ENCODE peak calls at places on chromosomes 7 and 10, in five cellular contexts. S is body of pancreas, P is adrenal gland, M is tibial nerve, G is endothelial cell of umbilical vein. A is an unnamed sample.

GRCh38 chr10:70615784-70616511 is 13.4 kb upstream of the PRF1 start:
- DNase-seq in S (no peak), P (no peak), M (no peak), G (no peak), A (no peak)

GRCh38 chr7:22555476-22555875 is 55.5 kb upstream of the STEAP1B start:
- DNase-seq in S (no peak), P (no peak), M (no peak), G (no peak), A (no peak)

GRCh38 chr7:44100458-44101303 is 3.5 kb upstream of the AEBP1 start:
- DNase-seq in S (no peak), P (peak; percentile 50), M (no peak), G (no peak), A (no peak)

GRCh38 chr10:79413196-79413595 is 32.2 kb downstream of the ZCCHC24 start:
- DNase-seq in S (no peak), P (no peak), M (no peak), G (no peak), A (no peak)

GRCh38 chr10:116947838-116948529 is 57.0 kb downstream of the SHTN1 start:
- DNase-seq in S (peak; percentile 19), P (peak; percentile 15), M (no peak), G (peak; percentile 88), A (no peak)

GRCh38 chr7:30755384-30756154 is 3.6 kb downstream of the INMT start:
- DNase-seq in S (peak; percentile 63), P (peak; percentile 63), M (peak; percentile 24), G (no peak), A (no peak)

GRCh38 chr10:122373713-122374112 is 795 bp upstream of the PLEKHA1 start:
- DNase-seq in S (peak; percentile 20), P (no peak), M (no peak), G (no peak), A (peak; percentile 38)

GRCh38 chr10:15348579-15348978 is 22.5 kb downstream of the FAM171A1 start:
- DNase-seq in S (no peak), P (no peak), M (no peak), G (peak; percentile 39), A (no peak)

GRCh38 chr10:56346845-56347415 is 14.1 kb downstream of the ZWINT start:
- DNase-seq in S (no peak), P (no peak), M (no peak), G (peak; percentile 18), A (no peak)

GRCh38 chr7:94509264-94509878 is at the start of gene CASD1:
- DNase-seq in S (peak; percentile 62), P (peak; percentile 78), M (no peak), G (peak; percentile 31), A (peak; percentile 71)

GRCh38 chr7:76327610-76328009 is 25.1 kb downstream of the HSPB1 start:
- DNase-seq in S (no peak), P (no peak), M (no peak), G (peak; percentile 56), A (no peak)

GRCh38 chr10:13299437-13300287 is at the start of gene PHYH:
- DNase-seq in S (peak; percentile 92), P (peak; percentile 95), M (peak; percentile 82), G (peak; percentile 78), A (peak; percentile 97)

GRCh38 chr7:2040201-2040892 is 192.4 kb downstream of the MAD1L1 start:
- DNase-seq in S (no peak), P (no peak), M (no peak), G (no peak), A (no peak)

GRCh38 chr7:112286294-112287086 is 80.0 kb downstream of the ZNF277 start:
- DNase-seq in S (no peak), P (no peak), M (no peak), G (peak; percentile 26), A (no peak)

GRCh38 chr7:107170051-107170661 is 1.4 kb downstream of the HBP1 start:
- DNase-seq in S (no peak), P (no peak), M (no peak), G (no peak), A (no peak)

GRCh38 chr7:107168233-107169119 is at the start of gene HBP1:
- DNase-seq in S (peak; percentile 100), P (peak; percentile 100), M (peak; percentile 100), G (peak; percentile 100), A (peak; percentile 99)

GRCh38 chr7:107167483-107168232 is 1.1 kb upstream of the HBP1 start:
- DNase-seq in S (peak; percentile 75), P (peak; percentile 36), M (peak; percentile 40), G (peak; percentile 89), A (peak; percentile 74)

GRCh38 chr7:107171496-107171895 is 2.7 kb downstream of the HBP1 start:
- DNase-seq in S (no peak), P (no peak), M (no peak), G (no peak), A (no peak)

GRCh38 chr7:107169120-107170050 is 582 bp downstream of the HBP1 start:
- DNase-seq in S (peak; percentile 99), P (peak; percentile 98), M (peak; percentile 95), G (peak; percentile 98), A (peak; percentile 99)
- TF ChIP-seq CTCF in S (peak; percentile 45), P (no peak), M (peak; percentile 16), G (peak; percentile 16), A (no peak)

DNA sequence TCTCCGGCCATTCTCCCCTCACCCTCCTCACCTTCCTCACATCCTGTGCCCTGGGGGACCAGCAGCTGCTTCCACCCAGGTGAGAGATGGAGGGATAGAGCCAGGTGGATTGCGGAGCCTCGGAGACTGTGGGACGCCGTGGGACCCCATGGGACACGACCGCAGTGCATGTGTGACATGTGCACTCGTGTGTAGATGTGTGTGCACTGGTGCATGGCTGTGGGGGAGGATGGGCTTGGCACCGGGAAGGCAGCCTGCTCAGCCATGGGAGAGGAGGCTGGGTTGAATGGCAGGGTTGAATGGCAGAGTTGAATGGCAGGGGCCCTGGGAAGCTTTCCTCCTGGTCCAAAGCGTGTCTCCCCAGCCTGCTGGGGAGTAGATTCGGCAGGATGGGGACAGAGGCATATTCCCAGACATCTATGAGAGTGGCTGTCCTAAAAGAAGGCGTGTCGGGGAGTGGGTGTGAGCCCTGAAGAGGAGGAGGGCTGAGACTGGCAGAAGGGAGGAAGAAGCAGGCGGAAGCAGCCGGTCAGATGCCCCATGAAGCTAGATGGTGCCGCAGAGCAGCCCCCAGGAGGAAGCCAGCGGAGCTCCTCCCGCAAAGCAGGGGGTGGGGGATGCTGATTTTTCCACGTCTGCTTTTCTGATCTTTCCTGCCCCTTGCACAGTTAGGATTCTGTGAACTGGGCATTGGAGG is 815 bp downstream of the GIMAP8 start:
- DNase-seq in S (peak; percentile 68), P (peak; percentile 59), M (no peak), G (peak; percentile 74), A (peak; percentile 19)
- TF ChIP-seq POLR2A in S (no peak), P (no peak), M (no peak), G (peak; percentile 84), A (no peak)

GRCh38 chr10:61752111-61753011 is 89.6 kb downstream of the CABCOCO1 start:
- DNase-seq in S (no peak), P (no peak), M (no peak), G (peak; percentile 77), A (no peak)

GRCh38 chr10:61751599-61751998 is 88.9 kb downstream of the CABCOCO1 start:
- DNase-seq in S (no peak), P (no peak), M (no peak), G (peak; percentile 4), A (no peak)

GRCh38 chr10:61753453-61753852 is 90.7 kb downstream of the CABCOCO1 start:
- DNase-seq in S (no peak), P (no peak), M (no peak), G (no peak), A (no peak)

GRCh38 chr10:61749271-61749670 is 86.5 kb downstream of the CABCOCO1 start:
- DNase-seq in S (no peak), P (no peak), M (no peak), G (peak; percentile 53), A (no peak)

GRCh38 chr10:61750943-61751471 is 88.3 kb downstream of the CABCOCO1 start:
- DNase-seq in S (peak; percentile 84), P (peak; percentile 78), M (peak; percentile 23), G (peak; percentile 58), A (peak; percentile 54)
- TF ChIP-seq CTCF in S (peak; percentile 85), P (peak; percentile 65), M (peak; percentile 44), G (peak; percentile 86), A (peak; percentile 42)

GRCh38 chr10:63206576-63206975 is 73.4 kb downstream of the NRBF2 start:
- DNase-seq in S (no peak), P (no peak), M (no peak), G (no peak), A (no peak)

GRCh38 chr10:63208981-63209380 is 75.9 kb downstream of the NRBF2 start:
- DNase-seq in S (no peak), P (no peak), M (no peak), G (peak; percentile 73), A (peak; percentile 83)

GRCh38 chr10:63204667-63205391 is 71.7 kb downstream of the NRBF2 start:
- DNase-seq in S (no peak), P (no peak), M (no peak), G (no peak), A (no peak)

GRCh38 chr10:63209703-63210102 is 76.6 kb downstream of the NRBF2 start:
- DNase-seq in S (no peak), P (no peak), M (no peak), G (no peak), A (no peak)

DNA sequence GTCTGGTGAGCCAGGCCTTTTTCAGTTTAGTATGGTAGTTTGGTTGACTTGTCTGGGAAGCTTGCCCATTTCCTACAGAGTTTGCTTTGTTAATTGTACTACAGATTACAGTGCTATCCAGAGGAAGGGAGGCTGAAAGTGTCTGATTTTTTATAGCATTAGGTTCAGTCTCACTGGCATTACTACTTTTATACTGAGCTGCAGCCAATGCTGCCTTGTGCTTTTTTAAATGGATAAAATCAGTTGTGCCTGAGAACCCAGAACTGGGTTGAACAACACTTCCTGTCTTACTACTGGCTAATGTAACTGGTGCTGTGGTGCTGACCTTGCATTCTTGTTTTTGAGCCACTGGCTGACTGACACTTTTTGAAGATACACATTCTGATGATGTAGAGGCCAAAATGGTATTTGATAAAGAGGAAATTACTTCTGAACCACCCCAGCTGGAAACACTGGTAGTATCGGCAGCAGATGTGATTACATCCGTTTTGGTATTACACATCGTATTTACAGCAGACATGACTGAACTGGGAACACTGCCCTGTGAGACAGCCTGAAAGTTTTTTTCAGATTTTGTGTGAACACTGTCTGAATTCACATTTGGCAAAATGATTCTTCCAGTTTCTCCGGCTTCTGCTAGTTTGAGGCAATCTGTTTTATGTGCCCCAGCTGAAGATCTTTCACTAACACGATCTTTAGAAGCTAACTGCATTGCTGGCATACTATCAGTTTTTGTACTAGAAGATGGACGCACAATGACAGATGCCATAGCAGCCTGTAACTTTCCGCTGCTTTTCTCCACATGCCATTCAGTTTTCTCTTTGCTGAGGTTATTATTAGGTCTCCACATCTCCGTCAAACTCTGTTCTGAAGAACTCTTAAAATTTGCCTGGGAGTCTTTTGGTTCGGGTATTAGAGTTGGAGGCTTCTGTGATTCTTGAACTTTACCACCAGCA is 74.1 kb downstream of the NRBF2 start:
- DNase-seq in S (peak; percentile 41), P (peak; percentile 56), M (no peak), G (peak; percentile 96), A (peak; percentile 22)
- TF ChIP-seq POLR2A in S (no peak), P (peak; percentile 6), M (no peak), G (no peak), A (no peak)

GRCh38 chr7:19754521-19755116 is 18.8 kb downstream of the TMEM196 start:
- DNase-seq in S (no peak), P (no peak), M (no peak), G (peak; percentile 75), A (no peak)
- TF ChIP-seq CTCF in S (peak; percentile 55), P (peak; percentile 74), M (peak; percentile 49), G (peak; percentile 43), A (peak; percentile 45)

DNA sequence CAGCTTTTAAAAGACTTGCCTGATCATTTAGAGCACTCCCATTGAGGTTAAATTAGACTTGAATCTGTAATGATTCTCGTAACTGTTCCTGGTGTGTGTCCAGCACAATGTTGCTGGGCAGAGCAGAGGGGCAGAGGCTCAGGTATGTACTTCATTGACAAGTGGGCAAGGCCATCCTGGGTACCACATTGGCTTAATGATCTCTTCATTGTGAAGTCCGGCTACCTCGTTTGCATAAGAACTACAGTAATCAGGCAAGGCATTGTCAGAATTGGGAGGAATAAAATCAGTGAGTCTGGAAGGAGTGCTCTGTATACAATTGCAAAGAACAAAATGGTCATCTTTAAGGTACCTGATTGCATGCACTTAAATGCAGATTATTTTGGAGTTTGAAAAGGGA is 6.1 kb downstream of the RPS24 start:
- DNase-seq in S (no peak), P (no peak), M (no peak), G (no peak), A (no peak)
- TF ChIP-seq POLR2A in S (no peak), P (no peak), M (no peak), G (no peak), A (no peak)